ENCODE peak calls at places on chromosome 10, in nine cellular contexts. W, U, E, R, H, N, C, B and G are unnamed samples.

GRCh38 chr10:7512487-7512886 is 101.7 kb upstream of the SFMBT2 start:
- DNase-seq in R (no peak), E (peak; percentile 61), N (no peak), U (no peak), B (no peak), W (no peak), H (peak; percentile 78), C (no peak), G (no peak)

GRCh38 chr10:131786756-131787605 is 113.8 kb upstream of the PPP2R2D start:
- DNase-seq in U (peak; percentile 56), B (no peak), E (peak; percentile 75), H (peak; percentile 52), R (peak; percentile 3), W (peak; percentile 4), C (peak; percentile 14), N (peak; percentile 67), G (peak; percentile 40)

GRCh38 chr10:78254013-78254412 is 220.3 kb downstream of the RPS24 start:
- DNase-seq in E (no peak), R (no peak), U (no peak), W (no peak), B (no peak), H (no peak), N (no peak), C (peak; percentile 55), G (no peak)

GRCh38 chr10:46296629-46297275 is 10.0 kb downstream of the ANTXRL start:
- DNase-seq in B (peak; percentile 78), R (no peak), N (no peak), H (no peak), E (no peak), U (no peak), C (no peak), W (no peak), G (no peak)

GRCh38 chr10:96390460-96390864 is 31.7 kb upstream of the OPALIN start:
- DNase-seq in N (no peak), C (no peak), E (no peak), B (no peak), W (no peak), R (no peak), H (no peak), U (no peak), G (no peak)

GRCh38 chr10:119209050-119209735 is 1.8 kb downstream of the GRK5 start:
- DNase-seq in N (peak; percentile 78), R (peak; percentile 25), U (peak; percentile 82), W (peak; percentile 39), H (peak; percentile 64), E (peak; percentile 65), C (peak; percentile 69), B (peak; percentile 85), G (peak; percentile 38)

GRCh38 chr10:131092416-131092815 is 219.1 kb downstream of the TCERG1L start:
- DNase-seq in U (no peak), W (no peak), B (peak; percentile 61), R (no peak), C (no peak), E (no peak), N (no peak), H (no peak), G (no peak)

GRCh38 chr10:5550621-5551530 is 26.1 kb downstream of the CALML3 start:
- DNase-seq in H (no peak), C (peak; percentile 50), E (no peak), N (peak; percentile 51), R (no peak), W (peak; percentile 63), U (no peak), B (peak; percentile 58), G (peak; percentile 65)

GRCh38 chr10:112883853-112884502 is 66.1 kb upstream of the TCF7L2 start:
- DNase-seq in B (no peak), U (no peak), C (no peak), R (no peak), N (no peak), E (no peak), H (no peak), W (no peak), G (no peak)

GRCh38 chr10:96673318-96674099 is 46.8 kb downstream of the PIK3AP1 start:
- DNase-seq in E (peak; percentile 80), N (peak; percentile 44), H (peak; percentile 87), R (no peak), B (peak; percentile 89), C (peak; percentile 79), U (peak; percentile 19), W (peak; percentile 79), G (peak; percentile 6)

GRCh38 chr10:103254538-103255325 is 9.0 kb downstream of the RPEL1 start:
- DNase-seq in C (no peak), E (no peak), N (no peak), H (no peak), U (no peak), R (no peak), W (no peak), B (no peak), G (no peak)

GRCh38 chr10:90775351-90776028 is 82.3 kb downstream of the HTR7 start:
- DNase-seq in N (no peak), U (no peak), B (no peak), H (no peak), R (no peak), C (peak; percentile 64), W (peak; percentile 60), E (no peak), G (peak; percentile 61)

GRCh38 chr10:123240250-123240649 is 86.0 kb downstream of the BUB3 start:
- DNase-seq in E (no peak), C (no peak), N (no peak), U (no peak), W (no peak), H (no peak), R (no peak), B (no peak), G (no peak)

GRCh38 chr10:122649903-122650302 is 49.7 kb downstream of the C10orf120 start:
- DNase-seq in H (no peak), R (no peak), C (no peak), N (no peak), B (peak; percentile 33), W (no peak), U (no peak), E (no peak), G (no peak)

GRCh38 chr10:124079864-124080263 is 13.5 kb downstream of the CHST15 start:
- DNase-seq in H (peak; percentile 91), U (no peak), W (no peak), C (no peak), B (no peak), R (no peak), N (no peak), E (peak; percentile 89), G (peak; percentile 77)

GRCh38 chr10:36531621-36532020 is 593.8 kb upstream of the ANKRD30A start:
- DNase-seq in H (no peak), E (no peak), B (no peak), W (peak; percentile 21), N (no peak), U (no peak), R (no peak), C (no peak), G (no peak)

GRCh38 chr10:28354552-28354951 is 51.7 kb upstream of the MPP7 start:
- DNase-seq in B (no peak), U (no peak), H (no peak), E (no peak), W (no peak), R (no peak), N (no peak), C (no peak), G (no peak)

GRCh38 chr10:7205656-7206055 is 205.2 kb downstream of the SFMBT2 start:
- DNase-seq in E (no peak), N (no peak), C (no peak), B (no peak), W (no peak), U (no peak), R (no peak), H (no peak), G (no peak)

GRCh38 chr10:44233561-44234470 is 151.1 kb downstream of the CXCL12 start:
- DNase-seq in N (peak; percentile 90), H (no peak), C (no peak), W (peak; percentile 31), U (peak; percentile 81), B (no peak), E (no peak), R (no peak), G (no peak)

GRCh38 chr10:84138478-84139125 is 707 bp upstream of the GHITM start:
- DNase-seq in U (no peak), N (peak; percentile 24), W (no peak), E (no peak), B (peak; percentile 87), H (no peak), R (no peak), C (no peak), G (no peak)

GRCh38 chr10:51421853-51422252 is 277.5 kb downstream of the CSTF2T start:
- DNase-seq in B (no peak), E (no peak), C (no peak), R (no peak), H (no peak), W (no peak), U (no peak), N (no peak), G (no peak)

GRCh38 chr10:32577448-32577847 is 131.5 kb downstream of the CCDC7 start:
- DNase-seq in W (no peak), E (no peak), U (no peak), C (no peak), H (no peak), B (no peak), R (no peak), N (no peak), G (no peak)

GRCh38 chr10:35961501-35961900 is 319.4 kb upstream of the FZD8 start:
- DNase-seq in W (peak; percentile 33), E (no peak), N (no peak), U (no peak), C (peak; percentile 39), H (no peak), R (no peak), B (no peak), G (no peak)

GRCh38 chr10:6353526-6353925 is 150.8 kb downstream of the PFKFB3 start:
- DNase-seq in H (no peak), B (no peak), U (no peak), W (no peak), R (no peak), N (no peak), C (no peak), E (no peak), G (no peak)

GRCh38 chr10:31759124-31759798 is 169.4 kb downstream of the ARHGAP12 start:
- DNase-seq in E (no peak), U (peak; percentile 64), W (peak; percentile 36), C (peak; percentile 47), R (no peak), H (no peak), N (peak; percentile 82), B (peak; percentile 88), G (no peak)

GRCh38 chr10:107969936-107970335 is 805.4 kb upstream of the SORCS1 start:
- DNase-seq in R (no peak), W (no peak), C (no peak), H (no peak), E (no peak), N (no peak), U (no peak), B (no peak), G (no peak)

GRCh38 chr10:88897019-88897853 is 17.2 kb downstream of the STAMBPL1 start:
- DNase-seq in C (no peak), H (no peak), B (no peak), R (no peak), N (peak; percentile 66), U (no peak), E (no peak), W (no peak), G (no peak)

GRCh38 chr10:91838199-91838598 is 40.0 kb downstream of the TNKS2 start:
- DNase-seq in R (no peak), B (no peak), N (no peak), C (no peak), E (no peak), U (no peak), H (no peak), W (no peak), G (no peak)

GRCh38 chr10:95356190-95356955 is 65.6 kb upstream of the PDLIM1 start:
- DNase-seq in E (no peak), N (no peak), W (no peak), C (no peak), B (peak; percentile 53), H (no peak), R (no peak), U (no peak), G (no peak)

GRCh38 chr10:3570855-3571266 is 214.1 kb downstream of the KLF6 start:
- DNase-seq in N (no peak), R (no peak), C (no peak), H (no peak), B (no peak), E (no peak), U (no peak), W (peak; percentile 3), G (no peak)